ENCODE peak calls at places on chromosome 7, in six cellular contexts. D, P, F, W, J and G are unnamed samples.

GRCh38 chr7:145903658-145904057 is 212.9 kb upstream of the CNTNAP2 start:
- DNase-seq in J (no peak), F (no peak), D (no peak), W (no peak), P (no peak), G (no peak)

GRCh38 chr7:156638443-156639077 is 2.0 kb upstream of the RNF32 start:
- DNase-seq in P (no peak), J (peak), W (no peak), F (no peak), D (no peak), G (no peak)

GRCh38 chr7:118946283-118946682 is 721.8 kb downstream of the ANKRD7 start:
- DNase-seq in W (no peak), D (no peak), P (no peak), F (no peak), J (no peak), G (no peak)

GRCh38 chr7:907158-907980 is 31.0 kb downstream of the GET4 start:
- DNase-seq in J (no peak), F (no peak), D (no peak), P (no peak), W (no peak), G (no peak)

GRCh38 chr7:6162331-6162620 is 110.1 kb downstream of the CYTH3 start:
- DNase-seq in J (no peak), W (no peak), P (no peak), D (no peak), F (no peak), G (no peak)

GRCh38 chr7:139566736-139567646 is 43.5 kb downstream of the CLEC2L start:
- DNase-seq in D (no peak), P (no peak), J (no peak), W (no peak), F (no peak), G (no peak)

GRCh38 chr7:135169141-135169935 is 1.2 kb downstream of the CYREN start:
- DNase-seq in P (peak), W (peak), J (peak), F (no peak), D (peak), G (peak)

GRCh38 chr7:148699024-148699771 is 495 bp downstream of the CUL1 start:
- DNase-seq in J (peak), P (peak), F (no peak), W (peak), D (peak), G (peak)

GRCh38 chr7:455110-455928 is 64.3 kb downstream of the PDGFA start:
- DNase-seq in P (no peak), F (no peak), W (peak), J (peak), D (no peak), G (no peak)

GRCh38 chr7:85222522-85222921 is 35.7 kb upstream of the SEMA3D start:
- DNase-seq in J (no peak), P (no peak), F (no peak), W (no peak), D (no peak), G (no peak)

GRCh38 chr7:31065021-31065593 is 13.0 kb downstream of the ADCYAP1R1 start:
- DNase-seq in P (no peak), J (no peak), W (no peak), F (no peak), D (no peak), G (no peak)

GRCh38 chr7:95527033-95527775 is 41.5 kb downstream of the ASB4 start:
- DNase-seq in J (peak), W (peak), D (peak), F (no peak), P (peak), G (no peak)

GRCh38 chr7:39338716-39339115 is 227.5 kb upstream of the YAE1 start:
- DNase-seq in P (no peak), D (no peak), W (no peak), F (no peak), J (no peak), G (no peak)

GRCh38 chr7:9945882-9946281 is 1027.8 kb upstream of the PHF14 start:
- DNase-seq in D (no peak), J (no peak), P (no peak), W (no peak), F (no peak), G (no peak)

GRCh38 chr7:42144253-42145002 is 92.6 kb downstream of the GLI3 start:
- DNase-seq in W (no peak), P (peak), F (no peak), D (no peak), J (no peak), G (no peak)

GRCh38 chr7:89064831-89065230 is 269.3 kb upstream of the TEX47 start:
- DNase-seq in F (no peak), P (no peak), W (no peak), J (no peak), D (no peak), G (no peak)

GRCh38 chr7:86933295-86933845 is 126.1 kb downstream of the ELAPOR2 start:
- DNase-seq in J (peak), P (no peak), W (no peak), F (no peak), D (no peak), G (no peak)

GRCh38 chr7:22751341-22751740 is 24.3 kb downstream of the IL6 start:
- DNase-seq in W (no peak), F (no peak), J (no peak), D (no peak), P (no peak), G (no peak)

GRCh38 chr7:149716007-149716931 is 57.1 kb downstream of the ZNF467 start:
- DNase-seq in D (no peak), W (no peak), F (no peak), J (peak), P (peak), G (no peak)

GRCh38 chr7:23533160-23533559 is 1.4 kb upstream of the TRA2A start:
- DNase-seq in J (peak), D (no peak), W (no peak), F (no peak), P (no peak), G (no peak)

GRCh38 chr7:128814496-128814895 is 15.7 kb upstream of the FLNC start:
- DNase-seq in J (no peak), P (no peak), W (no peak), F (no peak), D (no peak), G (no peak)
- TF ChIP-seq POLR2A in J (no peak), P (no peak), W (no peak), F (no peak), D (no peak), G (no peak)

DNA sequence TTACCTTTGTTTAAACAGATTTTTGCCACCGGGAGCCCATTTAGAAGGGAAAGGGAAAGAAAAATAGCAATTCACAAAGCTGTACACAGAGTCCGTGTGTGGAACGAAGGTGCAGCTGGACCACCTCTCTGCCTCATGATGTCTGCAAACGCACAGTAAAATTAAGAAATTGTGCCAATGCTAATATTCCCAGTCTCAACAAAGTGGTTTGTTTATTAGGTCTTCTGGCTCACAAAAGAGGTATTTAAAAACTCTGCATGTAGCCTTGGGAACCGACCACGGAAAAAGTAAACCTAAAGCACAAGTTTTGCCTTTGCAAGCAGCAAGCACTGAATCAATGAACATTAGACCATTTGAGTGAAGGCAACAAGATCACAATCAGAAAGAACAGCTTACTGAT is 57.7 kb downstream of the CREB3L2 start:
- DNase-seq in J (no peak), W (no peak), F (no peak), P (no peak), D (no peak), G (no peak)
- TF ChIP-seq POLR2AphosphoS5 in J (no peak), W (no peak), F (no peak), P (no peak), D (no peak), G (no peak)

GRCh38 chr7:158856883-158857668 is 718 bp downstream of the DYNC2I1 start:
- DNase-seq in D (no peak), F (no peak), W (no peak), P (no peak), J (no peak), G (no peak)
- TF ChIP-seq TAF1 in D (no peak), F (no peak), W (no peak), P (no peak), J (no peak), G (no peak)

DNA sequence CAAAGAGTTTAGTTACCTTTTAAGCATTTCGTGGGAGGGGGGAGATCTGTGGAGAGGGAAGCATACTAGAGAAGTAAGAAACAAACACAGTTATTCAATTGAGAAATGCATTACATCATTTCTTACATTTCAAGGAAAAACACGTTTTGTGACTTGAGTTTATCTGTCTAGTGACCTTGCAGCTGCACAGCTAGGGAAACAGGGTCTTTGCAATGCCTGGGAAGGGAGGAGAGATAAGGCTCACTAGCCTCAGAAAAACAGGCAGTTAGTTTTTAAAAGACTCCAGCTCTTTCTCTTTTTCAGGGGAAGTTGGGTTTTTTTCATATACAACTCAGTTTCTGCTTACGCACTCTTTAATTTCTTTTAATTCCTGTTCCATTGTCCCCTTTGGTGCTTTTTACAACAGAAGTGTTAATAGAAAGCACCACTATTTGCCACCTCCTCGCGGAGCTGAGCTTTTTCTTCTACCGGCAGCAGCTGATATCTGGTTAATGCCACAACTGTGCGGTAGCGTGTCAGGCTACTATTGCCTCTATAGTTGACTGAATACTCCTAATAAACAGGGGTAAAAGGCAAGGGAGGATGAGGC is 5.6 kb downstream of the CYP3A43 start:
- DNase-seq in D (no peak), F (no peak), P (no peak), J (no peak), W (no peak), G (no peak)
- TF ChIP-seq POLR2A in D (no peak), F (no peak), P (no peak), J (no peak), W (no peak), G (no peak)

DNA sequence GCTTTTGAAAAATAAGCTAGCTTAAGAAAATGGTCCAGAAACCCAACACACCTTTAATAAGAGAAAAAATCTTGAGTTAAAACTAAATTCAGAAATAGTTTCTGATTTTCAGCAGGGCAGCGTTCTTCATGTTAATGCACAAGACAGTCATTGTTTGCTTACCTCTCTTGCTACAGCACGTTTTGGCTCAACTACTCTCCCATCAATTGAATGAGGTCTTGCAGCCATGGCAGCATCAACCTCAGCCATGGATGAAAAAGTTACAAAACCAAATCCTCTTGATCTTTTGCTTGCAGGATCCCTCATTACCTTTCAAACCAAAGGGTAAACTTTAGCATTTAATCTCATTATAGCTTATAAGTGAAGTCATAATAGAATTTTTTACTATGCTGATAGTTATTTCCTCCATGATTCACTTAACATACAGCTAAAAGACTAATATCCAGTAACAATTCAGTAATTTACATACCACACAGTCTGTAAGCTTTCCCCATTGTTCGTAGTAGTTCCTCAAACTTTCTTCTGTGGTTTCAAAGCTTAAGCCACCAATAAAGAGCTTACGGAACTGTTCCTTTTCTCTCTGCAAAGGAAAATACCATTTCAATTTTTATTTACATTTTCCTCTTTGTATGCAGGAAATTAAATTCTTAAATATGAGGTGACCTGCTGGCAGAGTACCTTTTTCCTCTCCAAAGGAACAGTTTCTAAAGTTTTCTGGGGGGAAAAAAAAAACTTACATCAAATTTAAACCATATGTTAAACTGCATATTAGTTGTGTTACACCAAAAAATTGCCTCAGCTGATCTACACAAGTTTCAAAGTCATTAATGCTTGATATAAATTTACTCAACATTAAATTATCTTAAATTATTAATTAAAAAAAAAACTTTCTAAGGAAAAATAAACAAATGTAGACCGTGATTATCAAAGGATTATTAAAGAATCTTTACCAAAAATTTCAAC is 3.1 kb downstream of the HNRNPA2B1 start:
- DNase-seq in P (no peak), D (no peak), J (no peak), W (no peak), F (no peak), G (no peak)
- TF ChIP-seq POLR2AphosphoS5 in P (peak), D (no peak), J (no peak), W (no peak), F (peak), G (peak)